ENCODE peak calls at places on chromosomes 1 and 21, in eight cellular contexts. U is NCI-H345, Y is choroid plexus epithelial cell, B is upper lobe of right lung, Z is endothelial cell, M is iPS-NIHi11, C is IMR-90, J is 8988T. R is an unnamed sample.

GRCh38 chr1:114718661-114719423 is 2.3 kb upstream of the NRAS start:
- DNase-seq in C (peak; percentile 78), Z (no peak), B (no peak), J (no peak), M (no peak), Y (peak; percentile 40), U (no peak), R (peak; percentile 26)

GRCh38 chr1:25871086-25871703 is 4.3 kb downstream of the PAQR7 start:
- DNase-seq in U (no peak), B (peak; percentile 51), Y (no peak), M (no peak), Z (no peak), J (no peak), C (no peak), R (no peak)

GRCh38 chr1:19169642-19170041 is 40.4 kb downstream of the UBR4 start:
- DNase-seq in C (peak; percentile 80), M (no peak), U (no peak), Y (peak; percentile 48), J (no peak), B (no peak), Z (no peak), R (peak; percentile 48)

GRCh38 chr1:30759718-30760281 is 2.2 kb upstream of the LAPTM5 start:
- DNase-seq in U (no peak), M (no peak), J (no peak), Y (no peak), C (no peak), B (no peak), Z (no peak), R (no peak)

GRCh38 chr1:50703240-50703639 is 256.8 kb downstream of the FAF1 start:
- DNase-seq in B (no peak), Y (no peak), M (no peak), Z (no peak), C (no peak), U (peak; percentile 12), J (no peak), R (no peak)

GRCh38 chr21:41360072-41360821 is 1.6 kb upstream of the MX2 start:
- DNase-seq in U (peak; percentile 85), Y (peak; percentile 15), J (no peak), B (peak; percentile 68), C (peak; percentile 26), M (no peak), Z (no peak), R (peak; percentile 43)

GRCh38 chr1:59027176-59027575 is 243.3 kb upstream of the JUN start:
- DNase-seq in U (no peak), J (no peak), Y (no peak), B (no peak), M (no peak), Z (no peak), C (peak; percentile 44), R (no peak)

GRCh38 chr1:173164686-173165085 is 42.4 kb downstream of the TNFSF4 start:
- DNase-seq in B (no peak), M (no peak), Y (no peak), U (no peak), Z (no peak), C (no peak), J (no peak), R (no peak)

GRCh38 chr1:3352952-3353331 is 101.5 kb upstream of the ARHGEF16 start:
- DNase-seq in U (no peak), M (no peak), B (no peak), Z (no peak), J (no peak), C (no peak), Y (peak; percentile 81), R (peak; percentile 69)

GRCh38 chr1:235648954-235649721 is 446 bp downstream of the GNG4 start:
- DNase-seq in Y (peak; percentile 71), U (peak; percentile 34), B (peak; percentile 82), J (peak; percentile 70), M (peak; percentile 79), Z (peak; percentile 69), C (peak; percentile 67), R (peak; percentile 48)

GRCh38 chr1:4001461-4001860 is 101.4 kb upstream of the C1orf174 start:
- DNase-seq in M (no peak), Y (no peak), J (no peak), U (no peak), Z (no peak), C (no peak), B (peak; percentile 33), R (no peak)

GRCh38 chr1:33735624-33736023 is 128.3 kb upstream of the HMGB4 start:
- DNase-seq in U (no peak), B (no peak), Z (no peak), Y (peak; percentile 6), C (no peak), M (no peak), J (no peak), R (peak; percentile 9)

R was measured in astrocyte.